ENCODE peak calls at places on chromosome 1, in nine cellular contexts. Y, B, S, N, M, G, I, O and H are unnamed samples.

GRCh38 chr1:78289606-78290005 is 201.2 kb upstream of the PTGFR start:
- DNase-seq in I (no peak), S (no peak), B (no peak), N (no peak), M (no peak), O (no peak), G (no peak), Y (no peak), H (no peak)

GRCh38 chr1:111990878-111991760 is 1.7 kb upstream of the KCND3 start:
- DNase-seq in O (peak; percentile 83), S (peak; percentile 89), N (peak; percentile 8), B (peak; percentile 91), Y (peak; percentile 65), I (peak; percentile 69), M (peak; percentile 90), G (no peak), H (peak; percentile 84)

GRCh38 chr1:85151446-85151845 is 49.4 kb downstream of the SYDE2 start:
- DNase-seq in S (no peak), O (no peak), Y (no peak), B (no peak), M (no peak), N (no peak), G (no peak), I (no peak), H (no peak)

GRCh38 chr1:27135920-27136551 is 18.9 kb downstream of the SLC9A1 start:
- DNase-seq in M (no peak), G (no peak), N (no peak), B (no peak), Y (no peak), I (no peak), S (no peak), O (no peak), H (peak; percentile 47)

GRCh38 chr1:198620951-198621824 is 17.7 kb upstream of the PTPRC start:
- DNase-seq in G (no peak), M (peak; percentile 66), N (no peak), B (no peak), Y (no peak), I (no peak), S (no peak), O (no peak), H (no peak)

GRCh38 chr1:205057808-205058575 is 15.0 kb downstream of the CNTN2 start:
- DNase-seq in M (no peak), I (no peak), G (no peak), O (no peak), Y (no peak), N (no peak), B (no peak), S (peak; percentile 56), H (no peak)

GRCh38 chr1:112317556-112317955 is 78.5 kb upstream of the CTTNBP2NL start:
- DNase-seq in N (peak; percentile 19), S (no peak), I (no peak), B (no peak), M (no peak), O (no peak), Y (no peak), G (no peak), H (no peak)

GRCh38 chr1:30998887-30999286 is 66.6 kb downstream of the PUM1 start:
- DNase-seq in Y (no peak), B (no peak), O (no peak), N (no peak), M (no peak), G (no peak), I (no peak), S (no peak), H (no peak)

GRCh38 chr1:186208405-186209129 is 166.5 kb downstream of the TPR start:
- DNase-seq in N (peak; percentile 52), B (no peak), G (no peak), S (no peak), O (no peak), Y (no peak), M (no peak), I (no peak), H (no peak)

GRCh38 chr1:92784639-92785500 is at the start of gene EVI5:
- DNase-seq in N (peak; percentile 97), O (peak; percentile 95), Y (peak; percentile 96), I (peak; percentile 96), S (peak; percentile 98), M (peak; percentile 98), B (peak; percentile 97), G (peak; percentile 85), H (peak; percentile 96)

GRCh38 chr1:225654277-225654597 is 1.3 kb upstream of the ENAH start:
- DNase-seq in B (no peak), I (no peak), Y (no peak), M (no peak), G (no peak), O (no peak), N (no peak), S (no peak), H (no peak)

DNA sequence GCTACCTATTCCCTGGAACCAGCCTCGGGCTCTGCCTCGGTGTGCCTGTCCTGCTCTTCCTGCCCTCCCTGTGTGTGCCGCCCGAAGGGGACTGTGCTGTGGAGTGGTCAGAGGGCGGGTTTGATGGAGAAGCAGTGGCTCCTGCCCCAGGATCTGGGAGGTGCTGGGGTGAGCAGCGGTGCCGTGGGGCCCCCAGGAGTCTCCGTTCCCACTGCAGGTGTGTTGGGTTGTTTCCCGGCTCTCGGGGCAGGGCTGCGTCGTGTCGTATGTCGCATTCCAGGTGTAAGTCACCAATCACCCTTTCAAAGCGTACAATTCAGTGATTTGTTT is 32.6 kb upstream of the TTC34 start:
- DNase-seq in N (no peak), M (no peak), I (no peak), Y (no peak), B (no peak), G (no peak), S (peak; percentile 37), O (no peak), H (peak; percentile 59)
- H3K9me3 ChIP-seq in N (no peaks in the 10 kb centered on the region), M (no peaks in the 10 kb centered on the region), I (no peaks in the 10 kb centered on the region), Y (no peaks in the 10 kb centered on the region), B (no peaks in the 10 kb centered on the region), G (no peaks in the 10 kb centered on the region), S (no peaks in the 10 kb centered on the region), O (no peaks in the 10 kb centered on the region), H (no peaks in the 10 kb centered on the region)

GRCh38 chr1:6207921-6208320 is 2.0 kb downstream of the RNF207 start:
- DNase-seq in B (no peak), G (no peak), Y (no peak), N (no peak), M (no peak), I (no peak), S (no peak), O (no peak), H (no peak)
- H3K4me3 ChIP-seq in B (no peak overlapping the region), G (no peak overlapping the region), Y (no peak overlapping the region), N (no peak overlapping the region), M (no peak overlapping the region), I (no peak overlapping the region), S (no peak overlapping the region), O (no peak overlapping the region), H (no peak overlapping the region)

GRCh38 chr1:6622396-6623152 is 2.1 kb upstream of the THAP3 start:
- DNase-seq in N (no peak), O (no peak), Y (no peak), B (no peak), S (no peak), M (no peak), I (no peak), G (no peak), H (no peak)

GRCh38 chr1:6624712-6625578 is at the start of gene THAP3:
- DNase-seq in B (peak; percentile 91), M (peak; percentile 96), N (peak; percentile 93), O (peak; percentile 86), S (peak; percentile 96), G (peak; percentile 77), Y (peak; percentile 91), I (peak; percentile 92), H (peak; percentile 99)

GRCh38 chr1:6623269-6623965 is 1.3 kb upstream of the THAP3 start:
- DNase-seq in Y (no peak), I (no peak), G (no peak), S (no peak), B (peak; percentile 76), N (no peak), M (no peak), O (no peak), H (no peak)

GRCh38 chr1:6619045-6619444 is 5.5 kb downstream of the PHF13 start:
- DNase-seq in N (no peak), S (no peak), B (no peak), O (no peak), M (no peak), Y (no peak), I (no peak), G (no peak), H (no peak)

DNA sequence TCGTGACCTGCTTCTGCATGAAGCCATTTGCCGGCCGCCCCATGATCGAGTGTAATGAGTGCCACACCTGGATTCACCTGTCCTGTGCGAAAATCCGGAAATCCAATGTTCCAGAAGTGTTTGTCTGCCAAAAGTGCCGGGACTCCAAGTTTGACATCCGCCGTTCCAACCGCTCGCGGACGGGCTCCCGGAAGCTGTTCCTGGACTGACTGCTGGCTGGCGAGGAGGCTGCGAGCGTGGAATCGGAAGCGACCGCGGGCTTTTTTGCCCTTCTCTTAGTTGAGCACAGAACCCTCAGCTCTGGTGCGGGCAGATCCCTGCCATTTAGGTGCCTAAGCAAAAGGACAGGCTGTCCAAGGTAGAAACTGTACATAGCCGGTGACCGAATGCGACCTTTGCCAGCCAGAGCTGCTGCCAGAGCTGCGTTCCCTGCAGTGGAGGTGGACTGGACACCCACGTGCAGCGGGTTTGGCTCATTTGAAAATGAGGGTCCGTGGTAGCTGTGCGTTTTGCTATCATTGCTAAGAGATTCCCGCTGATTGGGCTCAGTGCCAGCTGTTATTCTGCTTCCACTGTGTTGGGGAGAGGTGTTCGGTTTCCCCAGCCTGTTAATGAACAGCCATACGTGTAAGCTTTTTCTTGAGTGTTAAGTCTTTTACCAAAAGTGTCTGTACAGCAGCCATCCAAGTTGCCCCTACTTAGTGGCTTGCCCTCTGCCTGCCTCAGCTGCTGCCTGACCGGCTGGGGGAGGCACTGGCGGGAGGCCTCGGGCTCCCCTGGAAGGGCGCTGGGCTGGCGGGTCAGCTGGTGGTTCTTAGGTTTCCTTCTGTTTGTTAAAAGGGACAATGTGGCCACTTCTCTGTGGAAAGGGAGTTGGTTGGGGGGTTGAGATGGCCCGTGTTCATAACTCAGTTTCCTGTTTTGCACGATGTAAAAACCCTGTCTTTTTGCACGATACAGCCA is 3.0 kb upstream of the THAP3 start:
- DNase-seq in B (peak; percentile 83), I (no peak), Y (no peak), S (no peak), O (no peak), G (no peak), N (no peak), M (no peak), H (no peak)
- H3K27ac ChIP-seq in B (peak overlapping the region; percentile 87), I (no peak overlapping the region), Y (no peak overlapping the region), S (no peak overlapping the region), O (no peak overlapping the region), G (no peak overlapping the region), N (no peak overlapping the region), M (peak overlapping the region; percentile 35), H (no peak overlapping the region)

DNA sequence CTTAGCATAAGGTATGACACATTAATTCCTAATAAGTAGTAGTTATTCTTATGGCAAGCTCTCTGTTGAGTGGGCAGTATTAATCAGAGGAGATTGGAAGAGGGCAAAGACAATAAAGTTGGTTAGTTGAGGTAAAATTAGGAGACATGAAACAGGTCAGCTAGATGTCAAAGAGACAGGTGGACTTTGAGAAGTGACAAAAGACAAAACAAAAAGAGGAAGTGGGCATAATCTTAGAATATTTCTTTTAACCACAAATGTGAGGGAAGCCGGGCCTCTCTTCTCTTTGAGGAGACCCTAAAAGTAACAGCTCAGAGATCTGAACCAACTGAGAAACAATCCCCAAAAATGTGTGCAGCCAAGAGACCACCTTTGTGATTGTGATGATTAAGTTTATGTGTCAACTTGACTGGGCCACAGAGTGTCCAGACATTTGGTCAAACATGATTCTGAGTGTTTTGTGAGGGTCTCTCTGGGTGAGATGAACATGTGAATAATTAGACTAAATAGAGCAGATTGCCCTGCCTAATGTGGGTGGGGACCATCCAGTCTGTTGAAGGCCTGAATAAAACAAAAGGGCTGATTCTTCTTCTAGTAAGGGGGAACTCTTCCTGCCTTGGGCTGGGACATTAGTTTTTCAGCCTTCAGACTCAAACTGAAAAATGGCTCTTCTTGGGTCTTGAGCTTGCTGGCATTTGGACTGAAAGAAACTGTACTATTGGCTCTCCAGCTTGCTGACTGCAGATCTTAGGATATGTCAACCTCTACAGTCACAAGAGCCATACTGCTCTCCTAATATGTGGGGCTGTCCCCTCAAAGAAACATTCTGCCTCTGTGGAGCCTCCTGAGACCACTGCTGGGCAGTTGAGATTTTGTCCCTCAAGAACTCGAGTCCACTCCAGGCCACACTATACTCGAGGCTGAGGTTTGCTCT is 40.0 kb downstream of the FCRL5 start:
- DNase-seq in N (no peak), I (no peak), G (no peak), B (no peak), S (no peak), M (no peak), O (no peak), Y (no peak), H (no peak)
- H3K9me3 ChIP-seq in N (no peaks in the 10 kb centered on the region), I (no peaks in the 10 kb centered on the region), G (no peaks in the 10 kb centered on the region), B (no peaks in the 10 kb centered on the region), S (no peaks in the 10 kb centered on the region), M (no peaks in the 10 kb centered on the region), O (no peaks in the 10 kb centered on the region), Y (no peaks in the 10 kb centered on the region), H (no peaks in the 10 kb centered on the region)